ENCODE peak calls at places on chromosome 6, in six cellular contexts. P is activated CD4-positive, alpha-beta T cell treated with anti-CD3 and anti-CD28 coated beads, Interleukin-2, amount 10 ng/mL, durations not matched to agents 7 days and 5 days; K is stimulated activated CD8-positive, alpha-beta memory T cell treated with anti-CD3 and anti-CD28 coated beads, Interleukin-2, amount 100 ng/mL, for 1 hour; C is NCI-H69; Z is stomach; D is fibroblast of mammary gland. G is an unnamed sample.

GRCh38 chr6:52876056-52876787 is 33.3 kb downstream of the GSTA3 start:
- DNase-seq in P (no peak), K (no peak), C (peak), Z (no peak), D (no peak), G (no peak)

GRCh38 chr6:16849280-16850210 is 88.3 kb upstream of the ATXN1 start:
- DNase-seq in P (no peak), K (no peak), C (peak), Z (no peak), D (peak), G (peak)

GRCh38 chr6:168015492-168016175 is 18.2 kb downstream of the KIF25 start:
- DNase-seq in P (no peak), K (no peak), C (no peak), Z (no peak), D (peak), G (peak)

GRCh38 chr6:7269816-7270215 is 43.2 kb downstream of the SSR1 start:
- DNase-seq in P (no peak), K (no peak), C (no peak), Z (no peak), D (no peak), G (no peak)

GRCh38 chr6:96058094-96058493 is 42.3 kb downstream of the FUT9 start:
- DNase-seq in P (no peak), K (no peak), C (no peak), Z (no peak), D (no peak), G (no peak)

GRCh38 chr6:73722318-73723060 is 26.5 kb downstream of the CD109 start:
- DNase-seq in P (no peak), K (no peak), C (no peak), Z (no peak), D (peak), G (no peak)

GRCh38 chr6:106225581-106225980 is 100.0 kb downstream of the ATG5 start:
- DNase-seq in P (no peak), K (no peak), C (no peak), Z (no peak), D (no peak), G (no peak)

GRCh38 chr6:122832515-122833228 is 43.6 kb downstream of the SMPDL3A start:
- DNase-seq in P (no peak), K (no peak), C (peak), Z (no peak), D (no peak), G (no peak)

GRCh38 chr6:164928366-164929154 is 380.8 kb downstream of the C6orf118 start:
- DNase-seq in P (no peak), K (no peak), C (no peak), Z (no peak), D (no peak), G (no peak)

GRCh38 chr6:40962241-40962640 is 76.8 kb downstream of the UNC5CL start:
- DNase-seq in P (peak), K (no peak), C (peak), Z (no peak), D (peak), G (no peak)

GRCh38 chr6:110902091-110902490 is 27.5 kb downstream of the AMD1 start:
- DNase-seq in P (no peak), K (no peak), C (no peak), Z (no peak), D (no peak), G (no peak)

GRCh38 chr6:159807150-159807859 is 7.2 kb downstream of the PNLDC1 start:
- DNase-seq in P (no peak), K (no peak), C (no peak), Z (no peak), D (no peak), G (no peak)

GRCh38 chr6:41939091-41939847 is 2.3 kb downstream of the CCND3 start:
- DNase-seq in P (peak), K (no peak), C (no peak), Z (peak), D (peak), G (no peak)

GRCh38 chr6:31615748-31616147 is 714 bp downstream of the AIF1 start:
- DNase-seq in P (peak), K (no peak), C (no peak), Z (no peak), D (no peak), G (no peak)

G was measured in smooth muscle cell of the brain vasculature.